ENCODE peak calls at places on chromosomes 3 and 15, in five cellular contexts. M is body of pancreas; H is stimulated activated CD8-positive, alpha-beta memory T cell treated with anti-CD3 and anti-CD28 coated beads, Interleukin-2, amount 100 ng/mL, for 1 hour; F is mammary epithelial cell; K is cardiac muscle cell. O is an unnamed sample.

GRCh38 chr3:195999896-196000295 is 82.0 kb downstream of the TFRC start:
- DNase-seq in M (no peak), H (no peak), F (no peak), K (no peak), O (no peak)

GRCh38 chr15:68650901-68651709 is 72.3 kb downstream of the CORO2B start:
- DNase-seq in M (peak; percentile 64), H (no peak), F (no peak), K (peak; percentile 77), O (peak; percentile 41)

GRCh38 chr3:185813205-185813604 is 11.6 kb downstream of the IGF2BP2 start:
- DNase-seq in M (no peak), H (no peak), F (no peak), K (no peak), O (no peak)

GRCh38 chr3:11603628-11604027 is 40.1 kb downstream of the VGLL4 start:
- DNase-seq in M (no peak), H (no peak), F (no peak), K (no peak), O (peak; percentile 82)

GRCh38 chr3:134355416-134355815 is 18.8 kb downstream of the AMOTL2 start:
- DNase-seq in M (no peak), H (no peak), F (no peak), K (no peak), O (no peak)

GRCh38 chr3:71724584-71725278 is 471 bp downstream of the EIF4E3 start:
- DNase-seq in M (peak; percentile 56), H (no peak), F (peak; percentile 21), K (peak; percentile 67), O (peak; percentile 32)

GRCh38 chr3:31880482-31881078 is 100.5 kb downstream of the OSBPL10 start:
- DNase-seq in M (no peak), H (no peak), F (peak; percentile 78), K (no peak), O (no peak)

GRCh38 chr3:120572027-120572426 is 24.1 kb upstream of the NDUFB4 start:
- DNase-seq in M (no peak), H (no peak), F (no peak), K (no peak), O (no peak)

GRCh38 chr15:63363292-63363691 is 18.4 kb downstream of the CA12 start:
- DNase-seq in M (no peak), H (no peak), F (no peak), K (no peak), O (no peak)

GRCh38 chr3:149816986-149817385 is 4.0 kb downstream of the RNF13 start:
- DNase-seq in M (no peak), H (no peak), F (peak; percentile 88), K (no peak), O (peak; percentile 36)

GRCh38 chr3:7410782-7411181 is 549.9 kb downstream of the GRM7 start:
- DNase-seq in M (no peak), H (no peak), F (no peak), K (no peak), O (no peak)

GRCh38 chr15:70530503-70530902 is 232.9 kb downstream of the UACA start:
- DNase-seq in M (no peak), H (no peak), F (no peak), K (no peak), O (no peak)

GRCh38 chr3:31534036-31534435 is 1.3 kb downstream of the STT3B start:
- DNase-seq in M (no peak), H (no peak), F (peak; percentile 27), K (peak; percentile 7), O (no peak)

GRCh38 chr3:181839915-181840295 is 128.2 kb downstream of the SOX2 start:
- DNase-seq in M (no peak), H (no peak), F (no peak), K (no peak), O (no peak)

GRCh38 chr15:83323296-83323711 is 38.8 kb upstream of the BNC1 start:
- DNase-seq in M (peak; percentile 38), H (no peak), F (peak; percentile 60), K (no peak), O (no peak)

GRCh38 chr3:175397407-175397806 is 538.3 kb downstream of the NAALADL2 start:
- DNase-seq in M (no peak), H (no peak), F (no peak), K (no peak), O (no peak)

GRCh38 chr3:154730221-154730620 is 300.2 kb upstream of the GPR149 start:
- DNase-seq in M (no peak), H (no peak), F (no peak), K (no peak), O (no peak)

GRCh38 chr3:71564361-71564760 is 19.2 kb downstream of the FOXP1 start:
- DNase-seq in M (peak; percentile 69), H (no peak), F (no peak), K (no peak), O (no peak)

GRCh38 chr3:29280675-29281264 is at the start of gene RBMS3:
- DNase-seq in M (peak; percentile 62), H (no peak), F (peak; percentile 91), K (peak; percentile 87), O (peak; percentile 88)

GRCh38 chr3:178131801-178132200 is 404.4 kb upstream of the KCNMB2 start:
- DNase-seq in M (no peak), H (no peak), F (no peak), K (no peak), O (peak; percentile 48)

GRCh38 chr3:18443670-18444596 is 18.8 kb upstream of the SATB1 start:
- DNase-seq in M (peak; percentile 41), H (no peak), F (no peak), K (peak; percentile 50), O (no peak)

GRCh38 chr3:195102609-195103467 is 168.1 kb downstream of the XXYLT1 start:
- DNase-seq in M (no peak), H (no peak), F (peak; percentile 91), K (no peak), O (peak; percentile 24)

GRCh38 chr3:53806182-53807116 is 39.8 kb downstream of the CHDH start:
- DNase-seq in M (peak; percentile 72), H (no peak), F (no peak), K (no peak), O (peak; percentile 82)

GRCh38 chr3:28595364-28595763 is 246.7 kb upstream of the AZI2 start:
- DNase-seq in M (no peak), H (no peak), F (no peak), K (no peak), O (no peak)

GRCh38 chr3:107025961-107026360 is 351.3 kb upstream of the CCDC54 start:
- DNase-seq in M (no peak), H (no peak), F (no peak), K (no peak), O (no peak)

GRCh38 chr15:43516185-43516584 is 1.2 kb upstream of the MAP1A start:
- DNase-seq in M (no peak), H (no peak), F (no peak), K (no peak), O (no peak)

GRCh38 chr3:150766742-150767141 is 3.8 kb upstream of the SIAH2 start:
- DNase-seq in M (no peak), H (no peak), F (no peak), K (no peak), O (no peak)

GRCh38 chr3:32910954-32911353 is 40.5 kb upstream of the CCR4 start:
- DNase-seq in M (no peak), H (no peak), F (peak; percentile 51), K (no peak), O (no peak)

GRCh38 chr3:126941721-126942270 is 41.1 kb upstream of the PLXNA1 start:
- DNase-seq in M (no peak), H (no peak), F (peak; percentile 46), K (no peak), O (no peak)

GRCh38 chr15:78193731-78194567 is 40.4 kb downstream of the ACSBG1 start:
- DNase-seq in M (no peak), H (no peak), F (no peak), K (no peak), O (no peak)

GRCh38 chr15:97547381-97547780 is 413.1 kb upstream of the ARRDC4 start:
- DNase-seq in M (no peak), H (no peak), F (no peak), K (no peak), O (no peak)